ENCODE peak calls at places on chromosomes 7 and 10, in nine cellular contexts. M, V, P, X, D, U, B, O and F are unnamed samples.
A peak's percentile ranks its signal among the peaks of the same experiment; 100 is the strongest.

GRCh38 chr7:145624618-145625017 is 492.0 kb upstream of the CNTNAP2 start:
- DNase-seq in O (no peak), P (peak; percentile 84), X (no peak), M (no peak), D (no peak), V (no peak), U (no peak), B (no peak), F (no peak)

GRCh38 chr7:50641442-50642405 is 76.5 kb upstream of the DDC start:
- DNase-seq in V (no peak), U (no peak), B (no peak), X (no peak), D (no peak), M (no peak), O (no peak), P (no peak), F (no peak)

GRCh38 chr10:29595636-29596225 is 39.0 kb downstream of the SVIL start:
- DNase-seq in V (no peak), B (no peak), X (no peak), U (no peak), D (no peak), M (no peak), P (peak; percentile 35), O (no peak), F (no peak)

GRCh38 chr10:71743099-71743838 is 23.7 kb upstream of the C10orf105 start:
- DNase-seq in D (no peak), B (no peak), U (no peak), O (no peak), X (no peak), M (no peak), V (no peak), P (no peak), F (no peak)

GRCh38 chr10:88991161-88991899 is 732 bp downstream of the FAS start:
- DNase-seq in U (peak; percentile 74), P (peak; percentile 61), B (peak; percentile 68), V (peak; percentile 82), M (peak; percentile 75), D (peak; percentile 84), X (peak; percentile 88), O (peak; percentile 35), F (peak; percentile 86)

GRCh38 chr10:49360271-49361177 is 35.4 kb downstream of the DRGX start:
- DNase-seq in U (no peak), P (no peak), D (peak; percentile 58), V (peak; percentile 32), M (no peak), B (no peak), O (no peak), X (no peak), F (no peak)

GRCh38 chr7:112937651-112938390 is 147.6 kb upstream of the TMEM168 start:
- DNase-seq in B (peak; percentile 45), U (no peak), V (peak; percentile 50), P (no peak), M (no peak), D (no peak), X (peak; percentile 70), O (no peak), F (no peak)

GRCh38 chr10:90179696-90180407 is 478.5 kb downstream of the KIF20B start:
- DNase-seq in B (peak; percentile 67), U (no peak), M (no peak), X (peak; percentile 95), P (peak; percentile 76), D (no peak), O (no peak), V (peak; percentile 99), F (no peak)

GRCh38 chr7:50644114-50644513 is 78.9 kb upstream of the DDC start:
- DNase-seq in V (no peak), U (no peak), D (no peak), O (no peak), X (no peak), B (no peak), P (no peak), M (no peak), F (no peak)

GRCh38 chr10:43648083-43648391 is 644 bp downstream of the ZNF32 start:
- DNase-seq in B (no peak), U (no peak), M (no peak), X (no peak), V (no peak), O (no peak), P (no peak), D (no peak), F (no peak)

GRCh38 chr7:104017001-104017400 is 27.5 kb upstream of the RELN start:
- DNase-seq in O (no peak), D (no peak), P (no peak), V (peak; percentile 48), B (no peak), M (no peak), U (no peak), X (no peak), F (no peak)

GRCh38 chr10:95069286-95069685 is at the start of gene CYP2C8:
- DNase-seq in D (no peak), P (no peak), O (no peak), X (no peak), M (no peak), V (no peak), B (no peak), U (no peak), F (no peak)

GRCh38 chr10:34899161-34899560 is 84.1 kb upstream of the PARD3 start:
- DNase-seq in D (no peak), B (no peak), O (no peak), M (no peak), P (no peak), U (no peak), V (no peak), X (no peak), F (no peak)

GRCh38 chr7:18338910-18339309 is 156.6 kb upstream of the HDAC9 start:
- DNase-seq in X (no peak), B (no peak), P (no peak), M (no peak), V (no peak), O (no peak), U (no peak), D (no peak), F (no peak)

GRCh38 chr7:128777156-128778123 is 1.8 kb upstream of the OPN1SW start:
- DNase-seq in O (no peak), V (peak; percentile 62), X (no peak), D (no peak), P (no peak), U (no peak), M (no peak), B (peak; percentile 22), F (peak; percentile 42)

GRCh38 chr10:33869089-33869488 is 534.6 kb upstream of the NRP1 start:
- DNase-seq in O (no peak), P (no peak), M (no peak), D (no peak), B (no peak), V (no peak), X (peak; percentile 45), U (no peak), F (no peak)

GRCh38 chr7:102830206-102830605 is 81.4 kb downstream of the FAM185A start:
- DNase-seq in X (no peak), D (no peak), U (no peak), P (no peak), M (no peak), O (no peak), B (peak; percentile 69), V (no peak), F (no peak)

GRCh38 chr7:116999316-116999715 is 46.0 kb downstream of the ST7 start:
- DNase-seq in X (peak; percentile 66), V (peak; percentile 46), B (peak; percentile 71), D (no peak), U (no peak), M (no peak), O (no peak), P (peak; percentile 24), F (peak; percentile 50)

GRCh38 chr7:157717211-157718174 is 380.7 kb downstream of the DNAJB6 start:
- DNase-seq in B (no peak), O (no peak), M (no peak), X (no peak), V (no peak), D (no peak), U (no peak), P (no peak), F (no peak)
- H3K36me3 ChIP-seq in B (no peaks in the 10 kb centered on the region), O (no peaks in the 10 kb centered on the region), M (no peaks in the 10 kb centered on the region), X (no peaks in the 10 kb centered on the region), V (no peaks in the 10 kb centered on the region), D (no peaks in the 10 kb centered on the region), U (no peaks in the 10 kb centered on the region), P (no peaks in the 10 kb centered on the region), F (no peaks in the 10 kb centered on the region)

DNA sequence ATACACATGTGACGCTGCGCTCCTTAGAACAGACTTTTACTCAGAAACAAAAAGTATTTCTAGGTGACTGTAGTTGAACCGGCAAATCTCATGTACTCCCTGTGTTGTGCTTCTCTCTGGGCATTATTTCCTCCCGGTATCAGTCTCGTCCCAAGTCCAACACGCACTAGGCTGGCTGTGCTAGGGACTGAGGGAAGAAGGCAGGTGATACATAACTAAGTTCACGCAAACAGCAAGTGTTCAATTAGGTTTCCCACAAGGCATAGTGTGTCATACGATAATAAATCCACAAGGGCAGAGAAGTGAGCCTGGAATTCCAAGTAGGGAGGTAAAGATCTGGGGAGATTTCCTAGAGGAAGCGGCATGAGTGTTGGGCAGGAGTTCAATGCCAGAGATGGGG is 20.4 kb downstream of the FAM53B start:
- DNase-seq in U (no peak), X (no peak), D (no peak), V (no peak), B (no peak), O (no peak), P (no peak), M (no peak), F (no peak)
- H3K4me1 ChIP-seq in U (peaks cover 34% of the 10 kb centered on the region), X (peaks cover 52% of the 10 kb centered on the region), D (no peaks in the 10 kb centered on the region), V (peaks cover 21% of the 10 kb centered on the region), B (peaks cover 5% of the 10 kb centered on the region), O (peaks cover 97% of the 10 kb centered on the region), P (peaks cover 7% of the 10 kb centered on the region), M (peaks cover 45% of the 10 kb centered on the region), F (peaks cover 13% of the 10 kb centered on the region)

GRCh38 chr10:74738052-74738451 is 88.3 kb upstream of the KAT6B start:
- DNase-seq in O (no peak), P (peak; percentile 53), B (peak; percentile 3), M (no peak), X (no peak), V (peak; percentile 9), U (no peak), D (no peak), F (no peak)
- H3K36me3 ChIP-seq in O (no peaks in the 10 kb centered on the region), P (no peaks in the 10 kb centered on the region), B (no peaks in the 10 kb centered on the region), M (no peaks in the 10 kb centered on the region), X (no peaks in the 10 kb centered on the region), V (no peaks in the 10 kb centered on the region), U (no peaks in the 10 kb centered on the region), D (no peaks in the 10 kb centered on the region), F (no peaks in the 10 kb centered on the region)

GRCh38 chr7:2244404-2244803 is 2.4 kb downstream of the NUDT1 start:
- DNase-seq in D (no peak), M (no peak), X (no peak), B (no peak), V (no peak), U (no peak), O (no peak), P (no peak), F (no peak)

GRCh38 chr7:2241580-2242540 is at the start of the genes MRM2 and NUDT1:
- DNase-seq in U (peak; percentile 81), V (peak; percentile 77), D (peak; percentile 86), M (peak; percentile 87), B (peak; percentile 62), O (peak; percentile 36), P (peak; percentile 83), X (peak; percentile 95), F (peak; percentile 98)

GRCh38 chr7:2245883-2246679 is 4.1 kb downstream of the NUDT1 start:
- DNase-seq in X (no peak), M (no peak), B (no peak), U (peak; percentile 56), P (no peak), O (no peak), V (peak; percentile 59), D (peak; percentile 73), F (no peak)

GRCh38 chr7:2243483-2243840 is 1.4 kb downstream of the NUDT1 start:
- DNase-seq in V (no peak), B (no peak), D (no peak), X (no peak), O (no peak), U (no peak), P (no peak), M (no peak), F (no peak)

GRCh38 chr7:2242541-2243482 is 786 bp downstream of the NUDT1 start:
- DNase-seq in U (no peak), P (peak; percentile 22), O (no peak), D (no peak), M (no peak), B (peak; percentile 20), X (peak; percentile 28), V (no peak), F (peak; percentile 92)
- H3K4me1 ChIP-seq in U (peaks cover 27% of the 10 kb centered on the region), P (peaks cover 17% of the 10 kb centered on the region), O (peaks cover 3% of the 10 kb centered on the region), D (peaks cover 4% of the 10 kb centered on the region), M (peaks cover 17% of the 10 kb centered on the region), B (peaks cover 3% of the 10 kb centered on the region), X (peaks cover 16% of the 10 kb centered on the region), V (peaks cover 4% of the 10 kb centered on the region), F (peaks cover 26% of the 10 kb centered on the region)